ENCODE peak calls at places on chromosomes 6 and 20, in nine cellular contexts. Y is HCT116, B is spleen, R is K562, U is left ventricle myocardium inferior, Z is GM23248, L is osteoblast, J is testis, Q is tibial nerve. S is an unnamed sample. For H3K4me1, the result is how much of the 10 kb centered on the place peaks cover.

GRCh38 chr20:16423311-16424212 is 149.7 kb downstream of the KIF16B start:
- DNase-seq in Z (no peak), U (no peak), Q (no peak), Y (no peak), B (no peak), R (no peak), L (no peak), J (no peak), S (no peak)

GRCh38 chr6:32393660-32394420 is 13.1 kb downstream of the BTNL2 start:
- DNase-seq in Y (no peak), B (no peak), Q (no peak), L (no peak), Z (peak), J (no peak), R (no peak), U (no peak), S (peak)

GRCh38 chr6:54074591-54075195 is 36.5 kb upstream of the MLIP start:
- DNase-seq in Q (no peak), L (peak), U (peak), J (no peak), Z (no peak), R (no peak), Y (no peak), B (no peak), S (peak)

GRCh38 chr6:44527191-44527960 is 139.9 kb downstream of the CDC5L start:
- DNase-seq in U (no peak), R (no peak), Z (no peak), Q (no peak), L (no peak), Y (no peak), B (no peak), J (no peak), S (no peak)

GRCh38 chr6:150631283-150631981 is 31.7 kb downstream of the PLEKHG1 start:
- DNase-seq in L (peak), U (no peak), J (no peak), Y (no peak), B (peak), Q (no peak), Z (no peak), R (no peak), S (no peak)

GRCh38 chr6:116447052-116447451 is 14.1 kb upstream of the CALHM6 start:
- DNase-seq in L (no peak), Z (no peak), J (no peak), Q (no peak), U (no peak), B (no peak), Y (no peak), R (no peak), S (no peak)

GRCh38 chr20:59402697-59403096 is 102.3 kb downstream of the EDN3 start:
- DNase-seq in L (no peak), Y (no peak), J (peak), R (no peak), U (no peak), B (no peak), Q (no peak), Z (no peak), S (no peak)

GRCh38 chr20:41483553-41483930 is 116.9 kb upstream of the EMILIN3 start:
- DNase-seq in J (no peak), U (no peak), Q (no peak), Z (peak), R (no peak), B (no peak), Y (no peak), L (no peak), S (no peak)

GRCh38 chr20:4303136-4303535 is 287.8 kb upstream of the RNF24 start:
- DNase-seq in U (no peak), Z (no peak), R (no peak), Y (no peak), B (no peak), J (no peak), Q (no peak), L (no peak), S (no peak)

GRCh38 chr6:20741490-20741889 is 207.2 kb downstream of the CDKAL1 start:
- DNase-seq in Z (no peak), R (no peak), Y (no peak), J (no peak), Q (no peak), B (no peak), U (no peak), L (no peak), S (no peak)

GRCh38 chr6:8057793-8058192 is 6.4 kb downstream of the BLOC1S5 start:
- DNase-seq in Y (no peak), B (no peak), Z (no peak), J (no peak), L (no peak), R (no peak), Q (no peak), U (no peak), S (no peak)

GRCh38 chr6:68108243-68108835 is 526.7 kb upstream of the ADGRB3 start:
- DNase-seq in B (no peak), L (no peak), U (no peak), Z (no peak), Y (no peak), R (peak), J (no peak), Q (no peak), S (no peak)

GRCh38 chr20:56860413-56860812 is 231.3 kb downstream of the TFAP2C start:
- DNase-seq in J (no peak), R (no peak), B (no peak), L (no peak), Z (peak), Y (no peak), Q (no peak), U (no peak), S (no peak)

GRCh38 chr20:61562897-61563504 is 310.9 kb downstream of the CDH4 start:
- DNase-seq in B (peak), R (no peak), J (no peak), L (peak), Y (no peak), Q (no peak), U (no peak), Z (no peak), S (no peak)

GRCh38 chr20:50151034-50151743 is 2.3 kb downstream of the PEDS1 start:
- DNase-seq in L (peak), J (no peak), Z (peak), B (no peak), U (no peak), Q (no peak), R (peak), Y (no peak), S (no peak)

GRCh38 chr6:118377711-118378414 is 170.2 kb upstream of the PLN start:
- DNase-seq in Y (no peak), B (no peak), J (no peak), U (peak), Q (no peak), Z (no peak), L (no peak), R (no peak), S (peak)

GRCh38 chr6:93721386-93722048 is 302.2 kb upstream of the EPHA7 start:
- DNase-seq in L (no peak), J (peak), Z (peak), U (no peak), Y (no peak), Q (no peak), R (no peak), B (no peak), S (no peak)

GRCh38 chr6:145289573-145289972 is 445.7 kb downstream of the EPM2A start:
- DNase-seq in B (no peak), R (no peak), Q (no peak), Z (no peak), L (no peak), Y (no peak), U (no peak), J (no peak), S (no peak)

GRCh38 chr6:163782436-163783003 is 368.0 kb downstream of the QKI start:
- DNase-seq in Q (no peak), Y (no peak), R (no peak), U (no peak), J (no peak), L (no peak), B (no peak), Z (no peak), S (no peak)

GRCh38 chr6:42406296-42407280 is 45.1 kb downstream of the TRERF1 start:
- DNase-seq in B (no peak), Z (peak), U (no peak), Q (no peak), Y (no peak), L (peak), R (no peak), J (no peak), S (no peak)

GRCh38 chr6:119720160-119720559 is 370.6 kb upstream of the MAN1A1 start:
- DNase-seq in U (no peak), B (no peak), Y (peak), Q (no peak), Z (peak), J (no peak), R (peak), L (no peak), S (no peak)

GRCh38 chr6:17600527-17601388 is 656 bp downstream of the FAM8A1 start:
- DNase-seq in J (peak), Z (peak), L (peak), Y (no peak), U (peak), B (peak), Q (peak), R (peak), S (peak)

GRCh38 chr6:114783083-114783482 is 440.3 kb upstream of the HS3ST5 start:
- DNase-seq in Z (peak), R (no peak), Y (no peak), L (no peak), J (no peak), U (no peak), B (no peak), Q (no peak), S (no peak)

GRCh38 chr6:166156942-166157341 is 10.7 kb downstream of the TBXT start:
- DNase-seq in Y (peak), J (no peak), B (no peak), Q (no peak), U (no peak), R (no peak), Z (peak), L (peak), S (no peak)

GRCh38 chr20:60637801-60638200 is 614.3 kb upstream of the CDH4 start:
- DNase-seq in B (no peak), Y (no peak), U (no peak), R (no peak), J (peak), L (no peak), Q (no peak), Z (no peak), S (no peak)

GRCh38 chr20:58075980-58076749 is 152.3 kb downstream of the ANKRD60 start:
- DNase-seq in Z (peak), L (peak), R (no peak), J (peak), Q (no peak), U (no peak), Y (no peak), B (no peak), S (peak)

GRCh38 chr20:54172856-54173652 is 732 bp downstream of the CYP24A1 start:
- DNase-seq in Z (peak), Y (no peak), B (no peak), U (no peak), R (no peak), Q (no peak), L (no peak), J (no peak), S (no peak)

GRCh38 chr6:46271107-46271506 is 100.3 kb upstream of the ENPP5 start:
- DNase-seq in Z (no peak), B (no peak), Q (no peak), L (no peak), Y (no peak), R (no peak), J (no peak), U (no peak), S (no peak)

GRCh38 chr20:35009665-35010328 is 54.1 kb downstream of the MYH7B start:
- DNase-seq in Q (no peak), R (no peak), Y (no peak), U (no peak), J (peak), Z (no peak), B (peak), L (peak), S (no peak)

GRCh38 chr20:57986776-57987175 is 241.7 kb downstream of the ANKRD60 start:
- DNase-seq in Z (no peak), L (no peak), U (no peak), B (no peak), Q (no peak), Y (no peak), J (no peak), R (no peak), S (no peak)

GRCh38 chr6:147974376-147974775 is 368.3 kb upstream of the SASH1 start:
- DNase-seq in L (peak), Z (no peak), R (no peak), U (no peak), Y (no peak), Q (no peak), B (no peak), J (no peak), S (no peak)

GRCh38 chr6:130788954-130789353 is 38.3 kb upstream of the SMLR1 start:
- DNase-seq in U (no peak), Y (no peak), B (no peak), R (no peak), L (no peak), Z (no peak), J (no peak), Q (no peak), S (no peak)

GRCh38 chr20:49400410-49400809 is 82.1 kb downstream of the KCNB1 start:
- DNase-seq in J (peak), R (no peak), L (no peak), B (no peak), Q (peak), Y (no peak), Z (peak), U (peak), S (no peak)

GRCh38 chr6:46772754-46773153 is 20.4 kb upstream of the MEP1A start:
- DNase-seq in B (no peak), L (no peak), U (peak), Q (peak), Z (no peak), Y (no peak), J (peak), R (no peak), S (peak)

GRCh38 chr6:167668019-167668753 is 158.5 kb upstream of the AFDN start:
- DNase-seq in Y (no peak), J (peak), B (peak), L (no peak), U (no peak), Z (no peak), Q (peak), R (no peak), S (no peak)

GRCh38 chr6:109513571-109514071 is 30.6 kb upstream of the ZBTB24 start:
- DNase-seq in B (no peak), R (no peak), L (no peak), J (no peak), Q (no peak), Y (no peak), U (no peak), Z (peak), S (no peak)

GRCh38 chr6:82786251-82786650 is 279.4 kb downstream of the UBE3D start:
- DNase-seq in Z (no peak), B (no peak), Y (no peak), R (no peak), L (no peak), Q (no peak), U (no peak), J (no peak), S (no peak)

GRCh38 chr6:134047124-134047523 is 5.3 kb downstream of the SLC2A12 start:
- DNase-seq in L (no peak), Y (no peak), B (no peak), R (no peak), J (no peak), Z (no peak), U (no peak), Q (no peak), S (no peak)

GRCh38 chr6:166989427-166990034 is 9.7 kb upstream of the CEP43 start:
- DNase-seq in Q (no peak), B (no peak), U (no peak), L (peak), J (no peak), Z (peak), R (peak), Y (no peak), S (no peak)

GRCh38 chr20:43458422-43458924 is 777 bp downstream of the SRSF6 start:
- DNase-seq in Y (no peak), U (no peak), R (no peak), Q (no peak), B (no peak), Z (no peak), J (no peak), L (no peak), S (no peak)

GRCh38 chr6:36078159-36078558 is 50.6 kb downstream of the MAPK14 start:
- DNase-seq in R (no peak), Y (no peak), B (no peak), L (no peak), Z (no peak), U (no peak), Q (no peak), J (no peak), S (no peak)
- H3K4me1 ChIP-seq in R (under half), Y (under half), B (under half), L (under half), Z (under half), U (under half), Q (under half), J (under half), S (under half)

DNA sequence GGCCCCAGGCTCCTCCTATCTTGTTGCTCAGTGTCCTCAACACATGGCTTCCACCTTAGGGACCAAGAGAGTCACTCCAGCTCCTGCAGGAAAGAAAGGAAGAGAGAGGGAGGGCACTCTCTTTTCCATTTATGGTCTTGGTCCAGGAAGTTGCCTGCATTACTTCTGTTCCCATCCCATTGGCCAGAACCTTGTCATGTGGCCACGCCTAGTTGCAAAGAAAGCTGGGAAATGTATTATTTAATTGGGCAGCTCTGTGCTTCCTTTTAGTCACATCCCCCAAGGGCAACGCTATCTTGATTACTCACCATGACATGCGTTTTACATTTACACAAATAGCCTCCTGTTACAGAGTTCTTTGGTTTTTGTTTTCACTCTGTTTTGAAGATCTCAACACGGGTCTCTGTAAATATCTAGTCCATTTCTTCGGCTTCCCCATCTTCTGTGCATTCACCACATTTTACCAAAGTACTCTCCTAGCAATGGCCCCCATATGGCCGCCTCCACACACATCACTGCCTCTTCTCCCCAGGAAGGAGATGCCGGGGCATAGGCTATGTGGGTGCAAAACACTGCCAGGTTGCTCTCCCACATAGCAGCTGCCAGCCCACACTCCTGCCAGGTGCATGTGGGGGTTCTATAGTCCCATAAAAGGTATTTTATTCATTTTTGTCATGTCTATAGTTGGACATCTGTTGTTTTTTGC is 35.7 kb upstream of the ZMYND8 start:
- DNase-seq in R (peak), J (no peak), Z (peak), B (no peak), L (peak), Q (no peak), U (peak), Y (peak), S (no peak)
- H3K27ac ChIP-seq in R (peak), J (no peak), Z (peak), B (peak), L (peak), Q (no peak), U (peak), Y (peak), S (no peak)

GRCh38 chr6:139336488-139336887 is 38.0 kb downstream of the CITED2 start:
- DNase-seq in Z (no peak), U (peak), B (no peak), Q (no peak), L (no peak), R (no peak), Y (no peak), J (peak), S (no peak)
- H3K4me1 ChIP-seq in Z (under half), U (under half), B (under half), Q (under half), L (under half), R (under half), Y (under half), J (under half), S (under half)

GRCh38 chr6:79467716-79468115 is 69.5 kb downstream of the LCA5 start:
- DNase-seq in Q (no peak), R (peak), J (no peak), B (no peak), U (no peak), Y (no peak), Z (peak), L (no peak), S (no peak)

GRCh38 chr6:79468116-79468515 is 69.1 kb downstream of the LCA5 start:
- DNase-seq in J (no peak), U (no peak), B (no peak), Q (no peak), R (no peak), Y (no peak), L (peak), Z (peak), S (no peak)

GRCh38 chr6:79461205-79461604 is 76.0 kb downstream of the LCA5 start:
- DNase-seq in L (no peak), B (no peak), Q (no peak), Y (no peak), J (peak), Z (peak), U (no peak), R (no peak), S (no peak)

GRCh38 chr6:79466222-79466834 is 70.9 kb downstream of the LCA5 start:
- DNase-seq in Y (peak), L (no peak), Z (peak), J (no peak), U (no peak), B (no peak), Q (no peak), R (peak), S (no peak)

GRCh38 chr6:79463721-79464120 is 73.5 kb downstream of the LCA5 start:
- DNase-seq in Y (peak), Q (no peak), L (no peak), U (no peak), R (no peak), J (no peak), B (no peak), Z (no peak), S (no peak)
- H3K27ac ChIP-seq in Y (no peak), Q (no peak), L (no peak), U (no peak), R (no peak), J (no peak), B (no peak), Z (no peak), S (no peak)

GRCh38 chr20:21312813-21313471 is 9.8 kb downstream of the XRN2 start:
- DNase-seq in L (no peak), Q (no peak), J (no peak), R (no peak), Y (no peak), B (no peak), U (no peak), Z (no peak), S (no peak)
- H3K4me1 ChIP-seq in L (under half), Q (under half), J (under half), R (under half), Y (under half), B (half or more), U (half or more), Z (under half), S (under half)

GRCh38 chr6:89404512-89404911 is 7.6 kb downstream of the RRAGD start:
- DNase-seq in Q (no peak), Z (no peak), U (no peak), L (no peak), B (no peak), J (no peak), Y (no peak), R (no peak), S (no peak)
- H3K27ac ChIP-seq in Q (no peak), Z (no peak), U (no peak), L (no peak), B (no peak), J (no peak), Y (no peak), R (no peak), S (no peak)

S was measured in heart left ventricle.